ENCODE peak calls at places on chromosomes 7 and 10, in eight cellular contexts. One of them, this sample, is unnamed.

GRCh38 chr7:101156866-101157589 is 2.8 kb downstream of the AP1S1 start:
- DNase-seq in fibroblast of the conjunctiva: no peak
- DNase-seq in B cell: no peak
- DNase-seq in gastrocnemius medialis: no peak
- DNase-seq in GM06990: no peak
- DNase-seq in retinal pigment epithelial cell: no peak
- DNase-seq in ELR: no peak
- DNase-seq in NCI-H1694 treated with DMSO at 0.1 percent for 48 hours: no peak
- DNase-seq in this sample: no peak

GRCh38 chr10:30701471-30702173 is 72.1 kb upstream of the LYZL2 start:
- DNase-seq in fibroblast of the conjunctiva: no peak
- DNase-seq in B cell: peak
- DNase-seq in gastrocnemius medialis: peak
- DNase-seq in GM06990: peak
- DNase-seq in retinal pigment epithelial cell: no peak
- DNase-seq in ELR: peak
- DNase-seq in NCI-H1694 treated with DMSO at 0.1 percent for 48 hours: peak
- DNase-seq in this sample: no peak

GRCh38 chr10:36880898-36881297 is 244.5 kb upstream of the ANKRD30A start:
- DNase-seq in fibroblast of the conjunctiva: peak
- DNase-seq in B cell: peak
- DNase-seq in gastrocnemius medialis: no peak
- DNase-seq in GM06990: no peak
- DNase-seq in retinal pigment epithelial cell: no peak
- DNase-seq in ELR: peak
- DNase-seq in NCI-H1694 treated with DMSO at 0.1 percent for 48 hours: peak
- DNase-seq in this sample: no peak

GRCh38 chr10:49001861-49002675 is 62.4 kb upstream of the LRRC18 start:
- DNase-seq in fibroblast of the conjunctiva: no peak
- DNase-seq in B cell: no peak
- DNase-seq in gastrocnemius medialis: no peak
- DNase-seq in GM06990: no peak
- DNase-seq in retinal pigment epithelial cell: no peak
- DNase-seq in ELR: no peak
- DNase-seq in NCI-H1694 treated with DMSO at 0.1 percent for 48 hours: no peak
- DNase-seq in this sample: no peak

GRCh38 chr7:123770378-123770777 is 21.6 kb upstream of the WASL start:
- DNase-seq in fibroblast of the conjunctiva: peak
- DNase-seq in B cell: no peak
- DNase-seq in gastrocnemius medialis: no peak
- DNase-seq in GM06990: peak
- DNase-seq in retinal pigment epithelial cell: no peak
- DNase-seq in ELR: peak
- DNase-seq in NCI-H1694 treated with DMSO at 0.1 percent for 48 hours: no peak
- DNase-seq in this sample: peak

GRCh38 chr10:21975378-21975990 is 28.0 kb downstream of the DNAJC1 start:
- DNase-seq in fibroblast of the conjunctiva: no peak
- DNase-seq in B cell: no peak
- DNase-seq in gastrocnemius medialis: no peak
- DNase-seq in GM06990: no peak
- DNase-seq in retinal pigment epithelial cell: no peak
- DNase-seq in ELR: no peak
- DNase-seq in NCI-H1694 treated with DMSO at 0.1 percent for 48 hours: no peak
- DNase-seq in this sample: no peak

GRCh38 chr7:35450456-35450855 is 196.6 kb upstream of the TBX20 start:
- DNase-seq in fibroblast of the conjunctiva: no peak
- DNase-seq in B cell: no peak
- DNase-seq in gastrocnemius medialis: no peak
- DNase-seq in GM06990: no peak
- DNase-seq in retinal pigment epithelial cell: peak
- DNase-seq in ELR: no peak
- DNase-seq in NCI-H1694 treated with DMSO at 0.1 percent for 48 hours: no peak
- DNase-seq in this sample: no peak

GRCh38 chr10:21363087-21363752 is 162.3 kb downstream of the SKIDA1 start:
- DNase-seq in fibroblast of the conjunctiva: no peak
- DNase-seq in B cell: no peak
- DNase-seq in gastrocnemius medialis: no peak
- DNase-seq in GM06990: no peak
- DNase-seq in retinal pigment epithelial cell: no peak
- DNase-seq in ELR: no peak
- DNase-seq in NCI-H1694 treated with DMSO at 0.1 percent for 48 hours: no peak
- DNase-seq in this sample: no peak

GRCh38 chr10:48632166-48632565 is 27.3 kb upstream of the ARHGAP22 start:
- DNase-seq in fibroblast of the conjunctiva: no peak
- DNase-seq in B cell: no peak
- DNase-seq in gastrocnemius medialis: no peak
- DNase-seq in GM06990: no peak
- DNase-seq in retinal pigment epithelial cell: no peak
- DNase-seq in ELR: no peak
- DNase-seq in NCI-H1694 treated with DMSO at 0.1 percent for 48 hours: no peak
- DNase-seq in this sample: no peak

GRCh38 chr7:74134117-74134539 is 40.0 kb upstream of the EIF4H start:
- DNase-seq in fibroblast of the conjunctiva: no peak
- DNase-seq in B cell: no peak
- DNase-seq in gastrocnemius medialis: no peak
- DNase-seq in GM06990: no peak
- DNase-seq in retinal pigment epithelial cell: no peak
- DNase-seq in ELR: no peak
- DNase-seq in NCI-H1694 treated with DMSO at 0.1 percent for 48 hours: no peak
- DNase-seq in this sample: no peak

GRCh38 chr10:69407621-69408301 is 9.0 kb downstream of the TACR2 start:
- DNase-seq in fibroblast of the conjunctiva: no peak
- DNase-seq in B cell: peak
- DNase-seq in gastrocnemius medialis: no peak
- DNase-seq in GM06990: no peak
- DNase-seq in retinal pigment epithelial cell: no peak
- DNase-seq in ELR: peak
- DNase-seq in NCI-H1694 treated with DMSO at 0.1 percent for 48 hours: peak
- DNase-seq in this sample: peak

GRCh38 chr10:92387289-92387940 is 96.4 kb downstream of the MARCHF5 start:
- DNase-seq in fibroblast of the conjunctiva: peak
- DNase-seq in B cell: peak
- DNase-seq in gastrocnemius medialis: no peak
- DNase-seq in GM06990: no peak
- DNase-seq in retinal pigment epithelial cell: peak
- DNase-seq in ELR: peak
- DNase-seq in NCI-H1694 treated with DMSO at 0.1 percent for 48 hours: no peak
- DNase-seq in this sample: no peak

GRCh38 chr10:97475936-97476594 is 22.2 kb downstream of the MMS19 start:
- DNase-seq in fibroblast of the conjunctiva: peak
- DNase-seq in B cell: no peak
- DNase-seq in gastrocnemius medialis: no peak
- DNase-seq in GM06990: no peak
- DNase-seq in retinal pigment epithelial cell: no peak
- DNase-seq in ELR: no peak
- DNase-seq in NCI-H1694 treated with DMSO at 0.1 percent for 48 hours: no peak
- DNase-seq in this sample: no peak

GRCh38 chr10:117271427-117271826 is 30.5 kb downstream of the SLC18A2 start:
- DNase-seq in fibroblast of the conjunctiva: no peak
- DNase-seq in B cell: no peak
- DNase-seq in gastrocnemius medialis: no peak
- DNase-seq in GM06990: no peak
- DNase-seq in retinal pigment epithelial cell: peak
- DNase-seq in ELR: peak
- DNase-seq in NCI-H1694 treated with DMSO at 0.1 percent for 48 hours: no peak
- DNase-seq in this sample: no peak

GRCh38 chr10:132006966-132007365 is 25.2 kb upstream of the BNIP3 start:
- DNase-seq in fibroblast of the conjunctiva: no peak
- DNase-seq in B cell: no peak
- DNase-seq in gastrocnemius medialis: no peak
- DNase-seq in GM06990: no peak
- DNase-seq in retinal pigment epithelial cell: no peak
- DNase-seq in ELR: no peak
- DNase-seq in NCI-H1694 treated with DMSO at 0.1 percent for 48 hours: no peak
- DNase-seq in this sample: no peak

GRCh38 chr7:135808206-135808605 is 59.6 kb upstream of the FAM180A start:
- DNase-seq in fibroblast of the conjunctiva: no peak
- DNase-seq in B cell: no peak
- DNase-seq in gastrocnemius medialis: peak
- DNase-seq in GM06990: no peak
- DNase-seq in retinal pigment epithelial cell: no peak
- DNase-seq in ELR: no peak
- DNase-seq in NCI-H1694 treated with DMSO at 0.1 percent for 48 hours: no peak
- DNase-seq in this sample: no peak

GRCh38 chr7:418636-419280 is 100.9 kb downstream of the PDGFA start:
- DNase-seq in fibroblast of the conjunctiva: no peak
- DNase-seq in B cell: no peak
- DNase-seq in gastrocnemius medialis: no peak
- DNase-seq in GM06990: no peak
- DNase-seq in retinal pigment epithelial cell: no peak
- DNase-seq in ELR: no peak
- DNase-seq in NCI-H1694 treated with DMSO at 0.1 percent for 48 hours: no peak
- DNase-seq in this sample: no peak

GRCh38 chr7:120856621-120857352 is 1.2 kb downstream of the TSPAN12 start:
- DNase-seq in fibroblast of the conjunctiva: no peak
- DNase-seq in B cell: peak
- DNase-seq in gastrocnemius medialis: peak
- DNase-seq in GM06990: peak
- DNase-seq in retinal pigment epithelial cell: no peak
- DNase-seq in ELR: peak
- DNase-seq in NCI-H1694 treated with DMSO at 0.1 percent for 48 hours: peak
- DNase-seq in this sample: peak

GRCh38 chr7:99047526-99048077 is 96.3 kb downstream of the SMURF1 start:
- DNase-seq in fibroblast of the conjunctiva: no peak
- DNase-seq in B cell: no peak
- DNase-seq in gastrocnemius medialis: no peak
- DNase-seq in GM06990: no peak
- DNase-seq in retinal pigment epithelial cell: no peak
- DNase-seq in ELR: no peak
- DNase-seq in NCI-H1694 treated with DMSO at 0.1 percent for 48 hours: no peak
- DNase-seq in this sample: no peak

GRCh38 chr7:27143950-27144798 is 693 bp upstream of the HOXA5 start:
- DNase-seq in fibroblast of the conjunctiva: no peak
- DNase-seq in B cell: no peak
- DNase-seq in gastrocnemius medialis: no peak
- DNase-seq in GM06990: no peak
- DNase-seq in retinal pigment epithelial cell: no peak
- DNase-seq in ELR: no peak
- DNase-seq in NCI-H1694 treated with DMSO at 0.1 percent for 48 hours: no peak
- DNase-seq in this sample: no peak

GRCh38 chr10:12389154-12389734 is 39.9 kb downstream of the CAMK1D start:
- DNase-seq in fibroblast of the conjunctiva: no peak
- DNase-seq in B cell: no peak
- DNase-seq in gastrocnemius medialis: no peak
- DNase-seq in GM06990: no peak
- DNase-seq in retinal pigment epithelial cell: no peak
- DNase-seq in ELR: no peak
- DNase-seq in NCI-H1694 treated with DMSO at 0.1 percent for 48 hours: no peak
- DNase-seq in this sample: no peak

GRCh38 chr10:48365668-48366067 is 59.2 kb downstream of the MAPK8 start:
- DNase-seq in fibroblast of the conjunctiva: no peak
- DNase-seq in B cell: no peak
- DNase-seq in gastrocnemius medialis: no peak
- DNase-seq in GM06990: no peak
- DNase-seq in retinal pigment epithelial cell: no peak
- DNase-seq in ELR: peak
- DNase-seq in NCI-H1694 treated with DMSO at 0.1 percent for 48 hours: no peak
- DNase-seq in this sample: no peak

GRCh38 chr7:925601-926000 is 28.9 kb downstream of the ADAP1 start:
- DNase-seq in fibroblast of the conjunctiva: no peak
- DNase-seq in B cell: no peak
- DNase-seq in gastrocnemius medialis: peak
- DNase-seq in GM06990: peak
- DNase-seq in retinal pigment epithelial cell: no peak
- DNase-seq in ELR: no peak
- DNase-seq in NCI-H1694 treated with DMSO at 0.1 percent for 48 hours: no peak
- DNase-seq in this sample: no peak

GRCh38 chr10:46233101-46233500 is 53.7 kb upstream of the ANTXRL start:
- DNase-seq in fibroblast of the conjunctiva: no peak
- DNase-seq in B cell: no peak
- DNase-seq in gastrocnemius medialis: no peak
- DNase-seq in GM06990: no peak
- DNase-seq in retinal pigment epithelial cell: no peak
- DNase-seq in ELR: no peak
- DNase-seq in NCI-H1694 treated with DMSO at 0.1 percent for 48 hours: no peak
- DNase-seq in this sample: no peak

GRCh38 chr7:49081076-49081475 is 156.7 kb downstream of the CDC14C start:
- DNase-seq in fibroblast of the conjunctiva: no peak
- DNase-seq in B cell: no peak
- DNase-seq in gastrocnemius medialis: no peak
- DNase-seq in GM06990: no peak
- DNase-seq in retinal pigment epithelial cell: no peak
- DNase-seq in ELR: no peak
- DNase-seq in NCI-H1694 treated with DMSO at 0.1 percent for 48 hours: no peak
- DNase-seq in this sample: no peak